ENCODE peak calls at places on chromosomes 6 and 20, in six cellular contexts. F is endothelial cell of umbilical vein, B is ovary, O is GM12878, H is heart right ventricle, N is mucosa of descending colon. V is an unnamed sample.

GRCh38 chr20:48298851-48299484 is 513.7 kb upstream of the SULF2 start:
- DNase-seq in O (no peak), H (no peak), F (peak; percentile 96), N (peak; percentile 29), B (no peak), V (no peak)

GRCh38 chr20:50540620-50541605 is 30.7 kb downstream of the PTPN1 start:
- DNase-seq in B (no peak), H (no peak), N (no peak), F (peak; percentile 94), O (no peak), V (peak; percentile 95)

GRCh38 chr6:35489995-35490791 is 6.7 kb downstream of the TEAD3 start:
- DNase-seq in H (peak; percentile 85), F (no peak), N (peak; percentile 66), B (peak; percentile 92), O (no peak), V (peak; percentile 71)

GRCh38 chr6:44061375-44062104 is 65.7 kb downstream of the MRPL14 start:
- DNase-seq in N (no peak), H (no peak), B (no peak), O (no peak), F (no peak), V (peak; percentile 51)

GRCh38 chr20:59123011-59123676 is 40.5 kb upstream of the ZNF831 start:
- DNase-seq in N (no peak), B (no peak), H (no peak), O (no peak), F (no peak), V (no peak)

GRCh38 chr6:127939442-127940066 is 38.7 kb upstream of the THEMIS start:
- DNase-seq in H (no peak), O (no peak), B (no peak), N (no peak), F (peak; percentile 36), V (peak; percentile 49)

GRCh38 chr20:60057866-60058807 is 99.9 kb downstream of the CDH26 start:
- DNase-seq in N (peak; percentile 8), H (peak; percentile 57), O (no peak), B (no peak), F (no peak), V (peak; percentile 15)

GRCh38 chr6:79167931-79168694 is 66.4 kb downstream of the HMGN3 start:
- DNase-seq in B (no peak), N (no peak), O (no peak), F (peak; percentile 76), H (no peak), V (peak; percentile 14)

GRCh38 chr6:16106991-16107787 is 21.7 kb upstream of the MYLIP start:
- DNase-seq in F (no peak), B (no peak), N (no peak), H (no peak), O (no peak), V (no peak)

GRCh38 chr6:20670750-20671149 is 136.5 kb downstream of the CDKAL1 start:
- DNase-seq in F (no peak), N (no peak), B (no peak), H (no peak), O (no peak), V (no peak)

GRCh38 chr20:914727-915498 is 1.2 kb downstream of the ANGPT4 start:
- DNase-seq in H (no peak), F (no peak), N (no peak), B (no peak), O (no peak), V (no peak)

GRCh38 chr6:12578097-12578496 is 138.5 kb upstream of the PHACTR1 start:
- DNase-seq in B (no peak), N (no peak), H (no peak), O (no peak), F (no peak), V (no peak)

GRCh38 chr20:32970973-32971300 is 33.3 kb downstream of the SUN5 start:
- DNase-seq in F (no peak), B (no peak), H (no peak), O (no peak), N (no peak), V (no peak)

GRCh38 chr6:161458199-161458598 is 184.3 kb upstream of the AGPAT4 start:
- DNase-seq in B (no peak), H (no peak), F (no peak), O (no peak), N (no peak), V (no peak)

GRCh38 chr6:169723991-169724553 is at the start of gene PHF10:
- DNase-seq in N (peak; percentile 39), H (peak; percentile 53), O (no peak), B (peak; percentile 48), F (no peak), V (peak; percentile 45)

GRCh38 chr6:5481024-5481423 is 219.7 kb downstream of the FARS2 start:
- DNase-seq in N (no peak), F (no peak), O (no peak), B (no peak), H (no peak), V (no peak)

GRCh38 chr6:13818341-13818740 is 4.0 kb upstream of the MCUR1 start:
- DNase-seq in F (no peak), O (no peak), H (no peak), B (no peak), N (no peak), V (no peak)

GRCh38 chr6:36752187-36752885 is 54.7 kb downstream of the RAB44 start:
- DNase-seq in B (no peak), O (no peak), F (peak; percentile 59), H (no peak), N (peak; percentile 78), V (no peak)

GRCh38 chr6:20354366-20354765 is 47.3 kb upstream of the E2F3 start:
- DNase-seq in N (no peak), F (no peak), B (no peak), H (no peak), O (no peak), V (no peak)

GRCh38 chr6:19297880-19298279 is 539.3 kb upstream of the ID4 start:
- DNase-seq in N (no peak), B (no peak), F (no peak), O (no peak), H (no peak), V (no peak)

GRCh38 chr6:165266236-165267025 is 43.0 kb downstream of the C6orf118 start:
- DNase-seq in F (no peak), B (no peak), H (no peak), O (no peak), N (no peak), V (no peak)

GRCh38 chr6:2579241-2579761 is 171.4 kb downstream of the MYLK4 start:
- DNase-seq in O (no peak), F (peak; percentile 21), B (no peak), N (no peak), H (no peak), V (peak; percentile 73)

GRCh38 chr6:107219851-107220250 is 104.5 kb upstream of the BEND3 start:
- DNase-seq in B (no peak), H (no peak), O (no peak), F (no peak), N (no peak), V (no peak)

GRCh38 chr6:168968228-168968627 is 285.4 kb downstream of the THBS2 start:
- DNase-seq in H (no peak), N (peak; percentile 62), O (no peak), B (peak; percentile 26), F (no peak), V (peak; percentile 86)

GRCh38 chr20:53961527-53961926 is 108.9 kb downstream of the BCAS1 start:
- DNase-seq in O (no peak), B (no peak), H (no peak), N (no peak), F (peak; percentile 40), V (no peak)

GRCh38 chr6:142045380-142046270 is 87.1 kb upstream of the GJE1 start:
- DNase-seq in N (no peak), F (peak; percentile 26), O (no peak), H (no peak), B (no peak), V (peak; percentile 67)
- TF ChIP-seq CTCF in N (no peak), F (no peak), O (peak; percentile 9), H (peak; percentile 11), B (no peak), V (peak; percentile 43)

GRCh38 chr6:47245745-47246371 is 63.8 kb downstream of the TNFRSF21 start:
- DNase-seq in N (no peak), H (no peak), F (no peak), O (no peak), B (no peak), V (peak; percentile 35)

GRCh38 chr6:47250302-47250701 is 59.4 kb downstream of the TNFRSF21 start:
- DNase-seq in F (no peak), N (no peak), H (no peak), O (no peak), B (no peak), V (no peak)

GRCh38 chr6:47246556-47246955 is 63.1 kb downstream of the TNFRSF21 start:
- DNase-seq in H (no peak), B (no peak), O (no peak), F (no peak), N (no peak), V (no peak)

GRCh38 chr6:47247227-47247797 is 62.4 kb downstream of the TNFRSF21 start:
- DNase-seq in N (no peak), F (peak; percentile 69), O (no peak), H (no peak), B (no peak), V (peak; percentile 42)

GRCh38 chr6:47248446-47248845 is 61.3 kb downstream of the TNFRSF21 start:
- DNase-seq in B (no peak), F (peak; percentile 37), N (no peak), H (no peak), O (no peak), V (peak; percentile 50)
- H3K4me1 ChIP-seq in B (peaks cover 1% of the 10 kb centered on the region), F (no peaks in the 10 kb centered on the region), N (peaks cover 11% of the 10 kb centered on the region), H (peaks cover 39% of the 10 kb centered on the region), O (peaks cover 14% of the 10 kb centered on the region), V (peaks cover 29% of the 10 kb centered on the region)

GRCh38 chr6:490251-491037 is 98.9 kb downstream of the IRF4 start:
- DNase-seq in H (no peak), F (no peak), B (no peak), N (no peak), O (peak; percentile 39), V (no peak)
- H3K36me3 ChIP-seq in H (no peaks in the 10 kb centered on the region), F (peaks cover 6% of the 10 kb centered on the region), B (no peaks in the 10 kb centered on the region), N (no peaks in the 10 kb centered on the region), O (no peaks in the 10 kb centered on the region), V (peaks cover 6% of the 10 kb centered on the region)

GRCh38 chr20:46250772-46251171 is 57.5 kb downstream of the CDH22 start:
- DNase-seq in O (no peak), B (no peak), F (no peak), N (no peak), H (no peak), V (no peak)

GRCh38 chr20:46252352-46253091 is 55.8 kb downstream of the CDH22 start:
- DNase-seq in F (no peak), N (no peak), H (no peak), O (no peak), B (no peak), V (no peak)

GRCh38 chr20:46255440-46256104 is 52.7 kb downstream of the CDH22 start:
- DNase-seq in N (peak; percentile 89), H (peak; percentile 78), F (peak; percentile 36), B (peak; percentile 69), O (no peak), V (peak; percentile 61)

GRCh38 chr20:46251211-46251673 is 57.1 kb downstream of the CDH22 start:
- DNase-seq in O (no peak), F (no peak), B (no peak), H (no peak), N (no peak), V (no peak)

DNA sequence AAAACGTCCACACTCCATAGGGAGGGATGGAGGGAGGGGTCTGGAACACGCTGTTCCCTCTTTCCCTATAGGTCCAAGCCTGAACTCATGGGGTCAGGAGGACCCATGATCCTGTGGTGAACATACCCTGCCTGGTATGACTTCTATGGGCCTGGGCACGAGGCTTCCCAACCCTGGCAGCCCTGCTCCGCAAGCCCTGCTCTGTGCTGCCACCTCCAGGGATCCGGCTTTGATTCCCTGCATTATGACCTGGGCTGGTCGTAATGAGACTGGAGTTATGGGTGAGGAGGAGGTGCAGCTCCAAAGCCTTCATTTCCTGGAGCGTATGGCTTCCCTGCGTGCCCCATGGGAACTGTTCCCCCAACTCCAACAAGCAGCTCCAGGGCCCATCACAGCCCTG is 54.9 kb downstream of the CDH22 start:
- DNase-seq in N (peak; percentile 21), O (no peak), H (no peak), B (no peak), F (no peak), V (no peak)
- TF ChIP-seq CTCF in N (no peak), O (no peak), H (no peak), B (no peak), F (no peak), V (peak; percentile 29)

V was measured in cardiac muscle cell.